ENCODE peak calls at places on chromosomes 2 and 18, in eight cellular contexts. One of them, this sample, is unnamed. For H3K36me3 and H3K27me3, the result is how much of the 10 kb centered on the place peaks cover.

GRCh38 chr2:134445981-134446380 is 192.1 kb downstream of the MGAT5 start:
- DNase-seq in PC-9: no peak
- DNase-seq in neural progenitor cell: peak
- DNase-seq in heart right ventricle: no peak
- DNase-seq in right lobe of liver: no peak
- DNase-seq in tibial artery: no peak
- DNase-seq in endodermal cell: no peak
- DNase-seq in hepatocyte: no peak
- DNase-seq in this sample: no peak

GRCh38 chr2:71952572-71953188 is 195.0 kb downstream of the CYP26B1 start:
- DNase-seq in PC-9: peak
- DNase-seq in neural progenitor cell: no peak
- DNase-seq in heart right ventricle: no peak
- DNase-seq in right lobe of liver: no peak
- DNase-seq in tibial artery: no peak
- DNase-seq in endodermal cell: peak
- DNase-seq in hepatocyte: no peak
- DNase-seq in this sample: no peak

GRCh38 chr2:102251042-102251848 is 60.1 kb upstream of the IL1RL1 start:
- DNase-seq in PC-9: no peak
- DNase-seq in neural progenitor cell: peak
- DNase-seq in heart right ventricle: peak
- DNase-seq in right lobe of liver: peak
- DNase-seq in tibial artery: no peak
- DNase-seq in endodermal cell: peak
- DNase-seq in hepatocyte: peak
- DNase-seq in this sample: no peak

GRCh38 chr2:1750935-1751767 is 6.8 kb upstream of the PXDN start:
- DNase-seq in PC-9: peak
- DNase-seq in neural progenitor cell: peak
- DNase-seq in heart right ventricle: peak
- DNase-seq in right lobe of liver: peak
- DNase-seq in tibial artery: peak
- DNase-seq in endodermal cell: peak
- DNase-seq in hepatocyte: peak
- DNase-seq in this sample: no peak

GRCh38 chr2:181574321-181574720 is 82.6 kb downstream of the CERKL start:
- DNase-seq in PC-9: no peak
- DNase-seq in neural progenitor cell: no peak
- DNase-seq in heart right ventricle: no peak
- DNase-seq in right lobe of liver: no peak
- DNase-seq in tibial artery: no peak
- DNase-seq in endodermal cell: peak
- DNase-seq in hepatocyte: no peak
- DNase-seq in this sample: no peak

GRCh38 chr2:54047658-54048057 is 67.8 kb upstream of the ACYP2 start:
- DNase-seq in PC-9: no peak
- DNase-seq in neural progenitor cell: no peak
- DNase-seq in heart right ventricle: no peak
- DNase-seq in right lobe of liver: no peak
- DNase-seq in tibial artery: no peak
- DNase-seq in endodermal cell: no peak
- DNase-seq in hepatocyte: no peak
- DNase-seq in this sample: no peak

GRCh38 chr2:98311771-98312545 is 34.3 kb upstream of the CNGA3 start:
- DNase-seq in PC-9: no peak
- DNase-seq in neural progenitor cell: no peak
- DNase-seq in heart right ventricle: no peak
- DNase-seq in right lobe of liver: no peak
- DNase-seq in tibial artery: no peak
- DNase-seq in endodermal cell: peak
- DNase-seq in hepatocyte: no peak
- DNase-seq in this sample: no peak

GRCh38 chr2:64751286-64752260 is 97.9 kb upstream of the SERTAD2 start:
- DNase-seq in PC-9: peak
- DNase-seq in neural progenitor cell: no peak
- DNase-seq in heart right ventricle: no peak
- DNase-seq in right lobe of liver: peak
- DNase-seq in tibial artery: no peak
- DNase-seq in endodermal cell: no peak
- DNase-seq in hepatocyte: peak
- DNase-seq in this sample: no peak

GRCh38 chr2:98444436-98445166 is at the start of gene INPP4A:
- DNase-seq in PC-9: peak
- DNase-seq in neural progenitor cell: peak
- DNase-seq in heart right ventricle: peak
- DNase-seq in right lobe of liver: peak
- DNase-seq in tibial artery: peak
- DNase-seq in endodermal cell: peak
- DNase-seq in hepatocyte: peak
- DNase-seq in this sample: no peak

GRCh38 chr18:44816028-44816427 is 135.3 kb downstream of the SETBP1 start:
- DNase-seq in PC-9: no peak
- DNase-seq in neural progenitor cell: peak
- DNase-seq in heart right ventricle: no peak
- DNase-seq in right lobe of liver: no peak
- DNase-seq in tibial artery: no peak
- DNase-seq in endodermal cell: no peak
- DNase-seq in hepatocyte: no peak
- DNase-seq in this sample: no peak

GRCh38 chr2:72994282-72994990 is 77.1 kb downstream of the SFXN5 start:
- DNase-seq in PC-9: no peak
- DNase-seq in neural progenitor cell: no peak
- DNase-seq in heart right ventricle: no peak
- DNase-seq in right lobe of liver: peak
- DNase-seq in tibial artery: peak
- DNase-seq in endodermal cell: peak
- DNase-seq in hepatocyte: no peak
- DNase-seq in this sample: no peak

GRCh38 chr2:182824056-182824758 is 42.2 kb downstream of the FRZB start:
- DNase-seq in PC-9: no peak
- DNase-seq in neural progenitor cell: no peak
- DNase-seq in heart right ventricle: no peak
- DNase-seq in right lobe of liver: no peak
- DNase-seq in tibial artery: no peak
- DNase-seq in endodermal cell: no peak
- DNase-seq in hepatocyte: no peak
- DNase-seq in this sample: no peak

GRCh38 chr2:10438688-10439087 is 9.4 kb downstream of the ODC1 start:
- DNase-seq in PC-9: no peak
- DNase-seq in neural progenitor cell: no peak
- DNase-seq in heart right ventricle: no peak
- DNase-seq in right lobe of liver: no peak
- DNase-seq in tibial artery: no peak
- DNase-seq in endodermal cell: peak
- DNase-seq in hepatocyte: no peak
- DNase-seq in this sample: no peak

GRCh38 chr2:36780231-36780808 is 83.8 kb downstream of the VIT start:
- DNase-seq in PC-9: peak
- DNase-seq in neural progenitor cell: peak
- DNase-seq in heart right ventricle: no peak
- DNase-seq in right lobe of liver: no peak
- DNase-seq in tibial artery: no peak
- DNase-seq in endodermal cell: no peak
- DNase-seq in hepatocyte: peak
- DNase-seq in this sample: no peak

GRCh38 chr2:82790277-82791021 is 1668.6 kb downstream of the SUCLG1 start:
- DNase-seq in PC-9: no peak
- DNase-seq in neural progenitor cell: peak
- DNase-seq in heart right ventricle: no peak
- DNase-seq in right lobe of liver: peak
- DNase-seq in tibial artery: no peak
- DNase-seq in endodermal cell: peak
- DNase-seq in hepatocyte: peak
- DNase-seq in this sample: peak

GRCh38 chr2:112001136-112001764 is 53.8 kb upstream of the TMEM87B start:
- DNase-seq in PC-9: no peak
- DNase-seq in neural progenitor cell: no peak
- DNase-seq in heart right ventricle: no peak
- DNase-seq in right lobe of liver: no peak
- DNase-seq in tibial artery: no peak
- DNase-seq in endodermal cell: no peak
- DNase-seq in hepatocyte: no peak
- DNase-seq in this sample: no peak

GRCh38 chr2:205510345-205510744 is 172.0 kb upstream of the NRP2 start:
- DNase-seq in PC-9: no peak
- DNase-seq in neural progenitor cell: peak
- DNase-seq in heart right ventricle: no peak
- DNase-seq in right lobe of liver: no peak
- DNase-seq in tibial artery: no peak
- DNase-seq in endodermal cell: no peak
- DNase-seq in hepatocyte: peak
- DNase-seq in this sample: no peak

GRCh38 chr18:13982136-13982535 is 66.8 kb upstream of the MC2R start:
- DNase-seq in PC-9: no peak
- DNase-seq in neural progenitor cell: peak
- DNase-seq in heart right ventricle: no peak
- DNase-seq in right lobe of liver: no peak
- DNase-seq in tibial artery: no peak
- DNase-seq in endodermal cell: peak
- DNase-seq in hepatocyte: no peak
- DNase-seq in this sample: no peak

GRCh38 chr2:36413218-36413617 is 57.6 kb downstream of the CRIM1 start:
- DNase-seq in PC-9: no peak
- DNase-seq in neural progenitor cell: no peak
- DNase-seq in heart right ventricle: no peak
- DNase-seq in right lobe of liver: no peak
- DNase-seq in tibial artery: no peak
- DNase-seq in endodermal cell: no peak
- DNase-seq in hepatocyte: no peak
- DNase-seq in this sample: no peak

GRCh38 chr18:28961669-28962228 is 784.8 kb upstream of the CDH2 start:
- DNase-seq in PC-9: no peak
- DNase-seq in neural progenitor cell: peak
- DNase-seq in heart right ventricle: no peak
- DNase-seq in right lobe of liver: no peak
- DNase-seq in tibial artery: no peak
- DNase-seq in endodermal cell: peak
- DNase-seq in hepatocyte: peak
- DNase-seq in this sample: no peak

GRCh38 chr2:74881176-74881575 is 47.2 kb downstream of the HK2 start:
- DNase-seq in PC-9: no peak
- DNase-seq in neural progenitor cell: no peak
- DNase-seq in heart right ventricle: no peak
- DNase-seq in right lobe of liver: no peak
- DNase-seq in tibial artery: no peak
- DNase-seq in endodermal cell: peak
- DNase-seq in hepatocyte: no peak
- DNase-seq in this sample: no peak
- H3K36me3 ChIP-seq in PC-9: half or more
- H3K36me3 ChIP-seq in neural progenitor cell: under half
- H3K36me3 ChIP-seq in heart right ventricle: half or more
- H3K36me3 ChIP-seq in right lobe of liver: under half
- H3K36me3 ChIP-seq in tibial artery: half or more
- H3K36me3 ChIP-seq in endodermal cell: half or more
- H3K36me3 ChIP-seq in hepatocyte: under half
- H3K36me3 ChIP-seq in this sample: under half

GRCh38 chr2:100703744-100704143 is 116.2 kb upstream of the NPAS2 start:
- DNase-seq in PC-9: no peak
- DNase-seq in neural progenitor cell: no peak
- DNase-seq in heart right ventricle: no peak
- DNase-seq in right lobe of liver: no peak
- DNase-seq in tibial artery: no peak
- DNase-seq in endodermal cell: peak
- DNase-seq in hepatocyte: no peak
- DNase-seq in this sample: no peak
- H3K27me3 ChIP-seq in PC-9: under half
- H3K27me3 ChIP-seq in neural progenitor cell: under half
- H3K27me3 ChIP-seq in heart right ventricle: under half
- H3K27me3 ChIP-seq in right lobe of liver: under half
- H3K27me3 ChIP-seq in tibial artery: under half
- H3K27me3 ChIP-seq in endodermal cell: under half
- H3K27me3 ChIP-seq in hepatocyte: under half
- H3K27me3 ChIP-seq in this sample: under half

DNA sequence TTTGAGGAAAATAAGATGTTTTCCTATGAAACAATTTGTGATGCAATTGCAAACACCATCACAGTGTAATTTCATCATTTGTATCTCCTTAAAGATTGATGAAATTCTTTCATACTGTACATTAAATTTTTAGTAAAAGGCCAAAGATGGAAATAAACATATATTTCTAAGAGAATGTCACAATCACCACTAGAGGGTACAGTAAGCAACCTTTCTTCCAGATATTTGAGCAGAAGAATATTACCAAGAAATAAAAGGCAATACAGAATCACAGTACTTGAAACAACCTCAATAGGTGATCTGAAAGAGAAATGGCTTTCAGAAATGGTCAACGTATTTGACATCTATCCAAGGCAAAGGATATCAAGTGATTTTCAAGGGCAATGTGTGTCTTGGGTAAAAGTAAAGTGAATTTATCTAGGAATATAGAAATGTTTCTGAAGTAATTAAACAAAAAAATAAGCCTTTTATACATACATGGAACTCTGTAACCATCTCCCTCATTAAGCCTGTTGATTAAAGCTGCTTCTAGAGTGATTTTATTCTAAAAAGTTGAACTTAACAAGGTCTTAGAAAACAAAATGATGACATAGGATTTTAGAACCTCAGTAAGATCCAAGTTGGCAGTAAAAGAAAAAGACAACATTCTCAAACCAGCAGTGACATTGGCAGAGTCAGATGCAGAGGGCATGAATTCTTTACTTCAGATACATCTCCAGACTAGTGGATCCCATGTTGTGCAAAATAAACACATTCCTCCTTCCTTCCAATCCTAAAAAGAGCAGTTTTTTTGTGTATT is 90.3 kb upstream of the SESTD1 start:
- DNase-seq in PC-9: no peak
- DNase-seq in neural progenitor cell: no peak
- DNase-seq in heart right ventricle: no peak
- DNase-seq in right lobe of liver: no peak
- DNase-seq in tibial artery: no peak
- DNase-seq in endodermal cell: no peak
- DNase-seq in hepatocyte: no peak
- DNase-seq in this sample: no peak
- TF ChIP-seq CTCF in PC-9: peak
- TF ChIP-seq CTCF in neural progenitor cell: peak
- TF ChIP-seq CTCF in heart right ventricle: peak
- TF ChIP-seq CTCF in right lobe of liver: peak
- TF ChIP-seq CTCF in tibial artery: no peak
- TF ChIP-seq CTCF in endodermal cell: peak
- TF ChIP-seq CTCF in hepatocyte: peak
- TF ChIP-seq CTCF in this sample: peak

DNA sequence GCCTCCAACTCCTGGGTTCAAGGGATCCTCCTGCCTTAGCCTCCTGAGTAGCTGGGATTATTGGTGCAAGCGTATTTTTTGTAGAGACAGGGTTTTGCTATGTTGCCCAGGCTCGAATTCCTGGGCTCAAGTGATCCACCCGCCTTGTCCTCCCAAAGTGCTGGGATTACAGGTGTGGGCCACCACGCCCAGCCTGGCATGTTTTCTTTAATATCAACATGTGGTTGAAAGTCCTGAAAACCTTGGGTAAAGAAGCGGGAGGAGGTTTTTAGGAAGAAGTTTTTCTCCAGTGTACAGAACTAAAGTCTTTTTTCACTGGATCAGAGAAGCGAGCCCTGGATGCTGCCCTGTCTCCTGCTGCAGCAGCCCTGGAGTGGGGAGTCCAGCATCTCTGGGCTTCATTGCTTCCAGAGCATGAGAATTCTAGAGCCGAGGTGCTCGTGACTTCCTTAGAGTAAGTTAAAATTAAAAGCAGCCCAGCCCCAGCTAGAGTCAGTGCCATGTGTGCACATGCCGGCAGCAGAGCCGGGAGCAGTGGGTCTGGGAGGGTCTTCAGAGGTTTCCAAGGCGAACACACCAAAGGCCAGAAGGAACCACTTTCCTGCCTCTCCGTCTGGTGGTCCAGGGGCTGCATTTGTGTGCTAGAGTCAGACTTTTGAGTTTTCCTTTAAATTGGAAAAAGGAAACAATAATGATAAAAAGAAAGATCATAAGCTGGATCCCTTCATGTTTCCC is 31.2 kb downstream of the ITGB1BP1 start:
- DNase-seq in PC-9: no peak
- DNase-seq in neural progenitor cell: no peak
- DNase-seq in heart right ventricle: no peak
- DNase-seq in right lobe of liver: no peak
- DNase-seq in tibial artery: peak
- DNase-seq in endodermal cell: peak
- DNase-seq in hepatocyte: no peak
- DNase-seq in this sample: no peak
- H3K36me3 ChIP-seq in PC-9: half or more
- H3K36me3 ChIP-seq in neural progenitor cell: under half
- H3K36me3 ChIP-seq in heart right ventricle: half or more
- H3K36me3 ChIP-seq in right lobe of liver: under half
- H3K36me3 ChIP-seq in tibial artery: under half
- H3K36me3 ChIP-seq in endodermal cell: under half
- H3K36me3 ChIP-seq in hepatocyte: under half
- H3K36me3 ChIP-seq in this sample: under half

This sample was measured in kidney epithelial cell.